ENCODE peak calls at places on chromosomes 13 and 19, in four cellular contexts. W, U, Q and X are unnamed samples.

GRCh38 chr13:99376924-99377323 is 69.7 kb upstream of the GPR183 start:
- DNase-seq in W (no peak), U (no peak), Q (no peak), X (no peak)

GRCh38 chr13:106117035-106117434 is 418.4 kb downstream of the EFNB2 start:
- DNase-seq in W (no peak), U (no peak), Q (no peak), X (no peak)

GRCh38 chr13:63403726-63404125 is 1988.1 kb upstream of the PCDH20 start:
- DNase-seq in W (no peak), U (no peak), Q (no peak), X (no peak)

GRCh38 chr19:4414144-4414799 is 11.8 kb downstream of the CHAF1A start:
- DNase-seq in W (no peak), U (no peak), Q (no peak), X (no peak)

GRCh38 chr13:40490086-40490723 is 176.2 kb downstream of the FOXO1 start:
- DNase-seq in W (peak), U (no peak), Q (peak), X (peak)

GRCh38 chr13:94516456-94516855 is 37.0 kb upstream of the DCT start:
- DNase-seq in W (no peak), U (no peak), Q (no peak), X (no peak)

GRCh38 chr19:55087542-55087935 is 11.9 kb downstream of the EPS8L1 start:
- DNase-seq in W (no peak), U (no peak), Q (no peak), X (no peak)

GRCh38 chr13:49165798-49166752 is 54.1 kb upstream of the MLNR start:
- DNase-seq in W (no peak), U (no peak), Q (no peak), X (no peak)

GRCh38 chr13:45674908-45675307 is 27.2 kb upstream of the CBY2 start:
- DNase-seq in W (no peak), U (no peak), Q (no peak), X (no peak)

GRCh38 chr19:3250675-3251074 is 26.2 kb downstream of the CELF5 start:
- DNase-seq in W (no peak), U (no peak), Q (peak), X (peak)

GRCh38 chr19:41409288-41409687 is 11.7 kb downstream of the BCKDHA start:
- DNase-seq in W (no peak), U (no peak), Q (no peak), X (peak)

GRCh38 chr13:79612604-79613003 is 131.6 kb downstream of the NDFIP2 start:
- DNase-seq in W (no peak), U (no peak), Q (no peak), X (no peak)

GRCh38 chr13:58051807-58052375 is 420.3 kb downstream of the PCDH17 start:
- DNase-seq in W (no peak), U (no peak), Q (no peak), X (no peak)

GRCh38 chr19:16376649-16377048 is 52.0 kb downstream of the KLF2 start:
- DNase-seq in W (no peak), U (no peak), Q (peak), X (no peak)

GRCh38 chr13:99655351-99656091 is 154.2 kb downstream of the TM9SF2 start:
- DNase-seq in W (no peak), U (no peak), Q (no peak), X (no peak)

GRCh38 chr19:38294090-38294489 is 10.0 kb upstream of the C19orf33 start:
- DNase-seq in W (no peak), U (no peak), Q (no peak), X (no peak)

GRCh38 chr13:29480893-29481525 is 114.5 kb downstream of the SLC7A1 start:
- DNase-seq in W (no peak), U (no peak), Q (no peak), X (no peak)

GRCh38 chr19:29259153-29259552 is 46.2 kb upstream of the UQCRFS1 start:
- DNase-seq in W (no peak), U (no peak), Q (no peak), X (no peak)

GRCh38 chr19:4676955-4677731 is 7.0 kb upstream of the MYDGF start:
- DNase-seq in W (no peak), U (peak), Q (no peak), X (no peak)

GRCh38 chr13:113283904-113284303 is 13.1 kb upstream of the LAMP1 start:
- DNase-seq in W (no peak), U (no peak), Q (no peak), X (no peak)

GRCh38 chr19:47036233-47036651 is 12.2 kb downstream of the TMEM160 start:
- DNase-seq in W (no peak), U (no peak), Q (no peak), X (no peak)

GRCh38 chr19:19423322-19423721 is 17.8 kb downstream of the GATAD2A start:
- DNase-seq in W (no peak), U (no peak), Q (no peak), X (no peak)

GRCh38 chr13:27375686-27376326 is 48.6 kb upstream of the GTF3A start:
- DNase-seq in W (peak), U (no peak), Q (peak), X (peak)